ENCODE peak calls at places on chromosomes 13 and 19, in four cellular contexts. X, D, G and N are unnamed samples.
A peak's percentile ranks its signal among the peaks of the same experiment; 100 is the strongest.

GRCh38 chr13:71358218-71358617 is 508.8 kb downstream of the DACH1 start:
- DNase-seq in X (no peak), D (no peak), G (no peak), N (no peak)

GRCh38 chr19:57947419-57948134 is at the start of gene ZNF256:
- DNase-seq in X (peak; percentile 94), D (no peak), G (peak; percentile 74), N (peak; percentile 93)

GRCh38 chr19:2127758-2128157 is 23.6 kb downstream of the AP3D1 start:
- DNase-seq in X (no peak), D (no peak), G (no peak), N (no peak)

GRCh38 chr13:20353973-20354372 is 121.9 kb upstream of the GJB6 start:
- DNase-seq in X (no peak), D (no peak), G (no peak), N (no peak)

GRCh38 chr13:101838305-101838835 is 385.9 kb downstream of the ITGBL1 start:
- DNase-seq in X (no peak), D (no peak), G (no peak), N (no peak)

GRCh38 chr13:64529874-64530485 is 2700.2 kb downstream of the PCDH9 start:
- DNase-seq in X (no peak), D (peak; percentile 19), G (no peak), N (no peak)

GRCh38 chr19:2974342-2974932 is 2.9 kb upstream of the TLE6 start:
- DNase-seq in X (no peak), D (no peak), G (peak; percentile 42), N (no peak)

GRCh38 chr13:46901721-46902120 is 4.9 kb upstream of the HTR2A start:
- DNase-seq in X (no peak), D (no peak), G (no peak), N (no peak)

GRCh38 chr13:36454962-36455361 is 22.7 kb downstream of the CCNA1 start:
- DNase-seq in X (no peak), D (no peak), G (no peak), N (no peak)

GRCh38 chr13:36450534-36450933 is 18.2 kb downstream of the CCNA1 start:
- DNase-seq in X (no peak), D (no peak), G (no peak), N (no peak)

GRCh38 chr13:36454121-36454520 is 21.8 kb downstream of the CCNA1 start:
- DNase-seq in X (no peak), D (no peak), G (no peak), N (no peak)

GRCh38 chr13:36456577-36456976 is 24.3 kb downstream of the CCNA1 start:
- DNase-seq in X (no peak), D (no peak), G (no peak), N (no peak)

GRCh38 chr13:36453518-36453917 is 21.2 kb downstream of the CCNA1 start:
- DNase-seq in X (no peak), D (no peak), G (no peak), N (no peak)
- TF ChIP-seq CTCF in X (no peak), D (no peak), G (no peak), N (no peak)

DNA sequence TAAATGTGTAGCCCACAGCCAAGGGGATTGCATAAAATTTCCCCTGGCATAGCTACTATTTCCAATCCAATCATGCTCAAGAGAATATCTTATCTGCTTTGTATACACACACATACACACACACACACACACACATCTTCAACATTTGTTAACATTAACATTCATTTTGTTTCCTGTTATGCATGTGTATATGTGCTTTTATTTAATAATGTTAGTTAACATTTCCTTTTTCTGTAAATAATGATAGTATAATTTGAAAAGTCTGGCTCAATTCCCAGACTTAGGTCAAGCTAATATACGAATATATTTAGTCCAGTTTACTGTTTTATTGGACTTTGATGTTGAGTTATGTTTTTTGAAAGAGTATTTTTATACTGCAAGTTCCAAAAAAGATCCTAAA is 1072.5 kb downstream of the EFNB2 start:
- DNase-seq in X (no peak), D (no peak), G (no peak), N (no peak)
- TF ChIP-seq POLR2A in X (no peak), D (no peak), G (no peak), N (no peak)

GRCh38 chr19:45972944-45973525 is 630 bp downstream of the NOVA2 start:
- DNase-seq in X (no peak), D (no peak), G (no peak), N (no peak)
- H3K27me3 ChIP-seq in X (peaks cover 74% of the 10 kb centered on the region), D (no peaks in the 10 kb centered on the region), G (no peaks in the 10 kb centered on the region), N (no peaks in the 10 kb centered on the region)

GRCh38 chr19:18783958-18784785 is 6.9 kb downstream of the COMP start:
- DNase-seq in X (no peak), D (no peak), G (no peak), N (no peak)

GRCh38 chr19:18781885-18782527 is 9.1 kb downstream of the COMP start:
- DNase-seq in X (no peak), D (no peak), G (no peak), N (no peak)

GRCh38 chr19:18784786-18785120 is 6.4 kb downstream of the COMP start:
- DNase-seq in X (no peak), D (no peak), G (no peak), N (no peak)

GRCh38 chr19:18782559-18783225 is 8.4 kb downstream of the COMP start:
- DNase-seq in X (no peak), D (no peak), G (no peak), N (no peak)

DNA sequence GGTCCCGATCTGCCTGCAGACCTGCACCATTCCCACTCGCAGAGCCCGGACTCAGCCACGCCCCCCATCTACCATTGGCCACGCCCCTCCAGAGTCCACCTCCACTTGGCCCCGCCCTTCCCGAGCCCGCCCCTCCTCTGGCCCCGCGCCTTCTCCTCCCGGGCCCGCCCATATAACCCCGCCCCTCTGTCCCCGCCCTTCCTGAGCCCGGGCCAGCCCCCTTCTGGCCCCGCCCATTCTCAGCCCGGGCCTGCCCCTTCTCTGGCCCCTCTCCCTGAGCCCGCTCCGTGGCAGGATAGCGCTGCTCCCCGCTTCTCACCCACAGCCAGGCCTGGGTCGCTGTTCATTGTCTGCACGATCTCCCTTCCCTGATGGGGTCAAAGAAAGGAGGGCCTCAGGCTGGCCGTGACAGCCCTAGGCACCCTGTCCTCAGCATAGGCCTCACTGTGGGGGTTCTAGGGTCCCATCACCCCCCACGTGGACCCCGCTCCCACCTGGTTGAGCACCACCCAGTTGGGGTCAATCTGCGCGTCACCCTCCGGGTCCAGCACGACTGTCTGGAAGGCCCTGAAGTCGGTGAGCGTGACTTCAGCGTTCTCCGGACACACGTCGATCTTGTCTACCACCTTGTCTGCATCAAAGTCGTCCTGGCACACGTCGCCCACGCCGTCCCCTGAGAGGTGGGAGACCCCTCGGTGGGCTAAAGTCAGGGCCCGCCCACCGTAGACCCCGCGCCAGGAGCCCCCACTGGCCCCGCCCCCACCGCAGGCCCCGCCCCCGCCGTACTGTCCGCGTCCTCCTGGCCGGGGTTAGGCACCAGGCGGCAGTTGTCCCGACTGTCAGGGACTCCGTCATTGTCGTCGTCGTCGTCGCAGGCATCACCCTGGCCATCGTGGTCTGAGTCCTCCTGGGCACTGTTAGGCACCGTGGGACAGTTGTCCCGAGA is 5.7 kb downstream of the COMP start:
- DNase-seq in X (peak; percentile 88), D (peak; percentile 60), G (peak; percentile 57), N (peak; percentile 86)
- TF ChIP-seq CTCF in X (no peak), D (no peak), G (no peak), N (no peak)